ENCODE peak calls at places on chromosomes 13 and 19, in four cellular contexts. H, N, B and R are unnamed samples.

GRCh38 chr19:55173717-55174409 is 6.2 kb downstream of the SYT5 start:
- DNase-seq in H (peak), N (no peak), B (peak), R (peak)

GRCh38 chr19:55563261-55563690 is 17.4 kb downstream of the ZNF579 start:
- DNase-seq in H (no peak), N (no peak), B (no peak), R (no peak)

GRCh38 chr19:39212377-39212742 is 8.3 kb upstream of the SYCN start:
- DNase-seq in H (no peak), N (peak), B (peak), R (peak)

GRCh38 chr19:50434525-50434924 is 1.8 kb downstream of the MYBPC2 start:
- DNase-seq in H (no peak), N (no peak), B (peak), R (no peak)

GRCh38 chr19:38361633-38362075 is 12.7 kb upstream of the PSMD8 start:
- DNase-seq in H (peak), N (no peak), B (peak), R (peak)

GRCh38 chr13:46683879-46684278 is 113.1 kb downstream of the ESD start:
- DNase-seq in H (no peak), N (no peak), B (no peak), R (no peak)

GRCh38 chr13:26228080-26228479 is 6.0 kb upstream of the RNF6 start:
- DNase-seq in H (no peak), N (no peak), B (no peak), R (no peak)

GRCh38 chr13:36840718-36841250 is 21.8 kb downstream of the RFXAP start:
- DNase-seq in H (no peak), N (no peak), B (no peak), R (no peak)

GRCh38 chr19:47651132-47651531 is 42.2 kb downstream of the BICRA start:
- DNase-seq in H (no peak), N (no peak), B (no peak), R (no peak)

GRCh38 chr13:30499338-30499737 is 33.6 kb upstream of the HMGB1 start:
- DNase-seq in H (no peak), N (no peak), B (no peak), R (no peak)

GRCh38 chr13:73411067-73411809 is 352.4 kb downstream of the KLF5 start:
- DNase-seq in H (no peak), N (no peak), B (no peak), R (no peak)

GRCh38 chr19:50705422-50706019 is 14.1 kb downstream of the SHANK1 start:
- DNase-seq in H (peak), N (peak), B (peak), R (peak)

GRCh38 chr13:99208845-99209527 is 8.3 kb downstream of the UBAC2 start:
- DNase-seq in H (no peak), N (no peak), B (no peak), R (no peak)

GRCh38 chr13:75316427-75316826 is 165.5 kb downstream of the TBC1D4 start:
- DNase-seq in H (no peak), N (no peak), B (no peak), R (no peak)

GRCh38 chr13:110442946-110443632 is 118.4 kb downstream of the RAB20 start:
- DNase-seq in H (no peak), N (no peak), B (no peak), R (no peak)

GRCh38 chr19:48549380-48549779 is 2.6 kb upstream of the SULT2B1 start:
- DNase-seq in H (no peak), N (no peak), B (no peak), R (no peak)

GRCh38 chr13:98542568-98543379 is 34.1 kb downstream of the STK24 start:
- DNase-seq in H (no peak), N (no peak), B (no peak), R (no peak)

GRCh38 chr13:99314640-99315176 is 7.5 kb upstream of the GPR183 start:
- DNase-seq in H (no peak), N (no peak), B (peak), R (no peak)

GRCh38 chr13:114131581-114132418 is 623 bp downstream of the RASA3 start:
- DNase-seq in H (no peak), N (no peak), B (peak), R (no peak)

GRCh38 chr13:81326913-81327312 is 986.0 kb upstream of the SPRY2 start:
- DNase-seq in H (no peak), N (no peak), B (no peak), R (no peak)
- TF ChIP-seq BHLHE40 in H (no peak), N (no peak), B (no peak), R (no peak)

DNA sequence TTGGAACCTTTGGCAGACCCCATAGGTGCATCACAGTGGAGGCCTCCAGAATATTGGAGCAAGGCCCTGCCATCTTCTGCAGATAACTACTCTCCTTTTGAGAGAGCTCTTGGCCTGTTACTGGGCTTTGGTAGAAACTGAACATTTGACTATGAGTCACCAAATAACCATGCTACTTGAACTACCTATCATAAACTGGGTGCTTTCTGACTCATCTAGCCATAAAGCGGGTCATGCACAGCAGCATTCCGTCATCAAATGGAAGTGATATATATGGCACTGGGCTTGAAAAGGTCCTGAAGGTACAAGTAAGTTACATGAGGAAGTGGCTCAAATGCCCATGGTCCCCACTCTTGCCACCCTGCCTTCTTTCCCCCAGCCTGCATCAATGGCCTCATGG is 782.5 kb upstream of the SLITRK6 start:
- DNase-seq in H (no peak), N (no peak), B (no peak), R (no peak)
- TF ChIP-seq FOXK2 in H (no peak), N (no peak), B (no peak), R (no peak)

GRCh38 chr19:16363133-16363851 is 38.7 kb downstream of the KLF2 start:
- DNase-seq in H (no peak), N (no peak), B (no peak), R (no peak)
- TF ChIP-seq BHLHE40 in H (no peak), N (no peak), B (no peak), R (no peak)

GRCh38 chr19:14516746-14517438 is 1.3 kb downstream of the DNAJB1 start:
- DNase-seq in H (no peak), N (no peak), B (peak), R (no peak)

GRCh38 chr19:14514215-14514871 is 3.9 kb downstream of the DNAJB1 start:
- DNase-seq in H (no peak), N (no peak), B (no peak), R (no peak)

GRCh38 chr19:14515501-14516047 is 2.6 kb downstream of the DNAJB1 start:
- DNase-seq in H (no peak), N (no peak), B (no peak), R (no peak)

GRCh38 chr19:14517446-14517839 is 754 bp downstream of the DNAJB1 start:
- DNase-seq in H (no peak), N (no peak), B (no peak), R (peak)

DNA sequence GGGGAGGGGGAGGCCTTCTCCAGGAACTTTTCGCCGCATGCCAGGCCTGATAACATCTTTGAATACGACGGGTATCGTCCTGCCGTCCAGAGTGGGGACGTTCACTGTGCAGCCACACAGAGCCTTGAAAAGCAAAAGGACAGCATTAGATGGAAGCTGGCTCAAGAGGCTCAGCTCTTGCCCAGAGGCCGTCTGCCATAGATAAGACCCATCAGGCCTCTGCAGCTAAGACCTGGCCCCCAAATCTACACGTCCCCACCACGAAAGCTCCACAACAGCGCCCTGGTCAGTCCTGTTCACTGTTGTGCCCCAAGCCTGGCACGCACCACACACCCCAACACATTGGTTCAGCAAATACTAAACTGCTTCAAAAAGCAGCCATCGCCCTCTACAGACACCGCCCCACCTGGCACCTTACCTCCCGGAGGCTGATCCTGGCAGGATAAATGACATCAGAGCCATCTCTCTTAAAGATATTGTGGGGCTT is 2.1 kb downstream of the DNAJB1 start:
- DNase-seq in H (no peak), N (no peak), B (no peak), R (no peak)
- TF ChIP-seq FOXK2 in H (no peak), N (no peak), B (no peak), R (no peak)

GRCh38 chr13:33112745-33113144 is 96.5 kb downstream of the KL start:
- DNase-seq in H (no peak), N (no peak), B (no peak), R (no peak)
- TF ChIP-seq BHLHE40 in H (no peak), N (no peak), B (no peak), R (no peak)

DNA sequence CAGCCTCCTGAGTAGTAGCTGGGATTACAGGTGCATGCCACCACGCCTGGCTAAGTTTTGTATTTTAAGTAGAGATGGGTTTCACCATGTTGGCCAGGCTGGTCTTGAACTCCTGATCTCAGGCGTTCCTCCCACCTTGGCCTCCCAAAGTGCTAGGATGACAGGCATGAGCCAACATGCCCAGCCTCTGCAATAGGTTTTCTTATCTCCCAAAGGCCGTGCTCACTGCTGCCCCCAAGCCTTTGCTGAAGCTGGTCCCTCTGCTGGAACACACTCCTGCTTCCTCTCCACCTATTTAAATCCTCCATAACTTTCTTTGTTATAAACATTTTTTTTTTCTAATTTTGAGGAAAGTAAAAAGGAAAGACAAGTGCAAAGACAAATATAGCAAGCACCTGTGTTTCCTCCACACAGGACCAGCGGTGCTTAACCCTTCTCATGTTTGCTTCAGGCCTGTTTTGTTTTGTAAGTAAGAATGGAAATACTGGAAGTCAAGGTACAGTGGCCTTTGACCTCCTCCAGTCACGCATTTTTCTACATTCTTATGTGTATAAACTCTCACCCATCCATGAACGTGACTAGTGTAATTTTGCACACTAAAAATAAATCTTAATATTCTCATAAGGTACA is 14.5 kb upstream of the TNFAIP8L1 start:
- DNase-seq in H (peak), N (no peak), B (peak), R (peak)
- TF ChIP-seq FOXK2 in H (no peak), N (no peak), B (no peak), R (no peak)

GRCh38 chr13:48410199-48410598 is 2.7 kb downstream of the LPAR6 start:
- DNase-seq in H (no peak), N (no peak), B (no peak), R (no peak)
- TF ChIP-seq BHLHE40 in H (no peak), N (no peak), B (no peak), R (no peak)

GRCh38 chr19:35409191-35409590 is 38.3 kb downstream of the GPR42 start:
- DNase-seq in H (no peak), N (no peak), B (no peak), R (no peak)

GRCh38 chr19:35407619-35408018 is 36.8 kb downstream of the GPR42 start:
- DNase-seq in H (no peak), N (no peak), B (no peak), R (no peak)

GRCh38 chr19:35404879-35405622 is 34.2 kb downstream of the GPR42 start:
- DNase-seq in H (peak), N (peak), B (peak), R (no peak)

GRCh38 chr19:35410487-35410886 is 37.6 kb upstream of the FFAR2 start:
- DNase-seq in H (no peak), N (no peak), B (no peak), R (no peak)

DNA sequence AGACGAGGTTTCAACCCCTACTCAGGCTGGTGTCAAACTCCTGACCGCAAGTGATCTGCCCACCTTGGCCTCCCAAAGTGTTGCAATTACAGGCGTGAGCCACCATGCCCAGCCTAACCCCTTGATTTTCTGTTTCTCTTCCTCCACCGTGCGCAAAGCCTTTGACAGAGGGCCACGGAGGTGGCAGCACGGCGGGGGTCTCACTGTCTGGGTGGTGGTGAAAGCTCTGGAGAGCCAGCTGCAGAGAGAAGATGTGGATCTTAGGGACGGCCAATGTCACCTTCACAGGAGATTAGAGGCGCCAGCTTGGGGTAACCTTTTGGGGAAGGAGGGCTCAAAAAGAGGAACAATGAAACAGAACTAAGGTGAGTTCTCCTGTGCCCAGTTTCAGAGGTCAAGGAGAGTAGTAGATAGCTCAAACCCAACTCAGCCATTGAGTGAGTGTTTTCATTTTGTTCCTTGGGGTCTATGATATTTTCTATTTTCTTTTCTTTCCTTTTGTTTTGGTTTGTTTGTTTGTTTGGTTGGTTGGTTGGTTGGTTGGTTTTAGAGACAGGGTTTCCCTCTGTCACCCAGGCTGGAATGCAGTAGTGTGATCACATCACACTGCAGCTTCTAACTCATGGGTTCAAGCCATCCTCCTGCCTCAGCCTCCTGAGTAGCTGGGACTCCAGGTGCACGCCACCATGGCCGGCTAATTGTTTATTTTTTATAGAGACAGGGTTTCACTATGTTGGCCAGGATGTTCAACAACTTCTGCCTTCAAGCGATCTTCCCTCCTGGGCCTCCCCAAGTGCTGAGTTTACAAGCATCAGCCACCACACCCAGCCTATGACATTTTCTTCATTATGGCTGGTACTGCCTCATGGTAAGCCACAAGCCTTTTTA is 37.7 kb downstream of the GPR42 start:
- DNase-seq in H (no peak), N (peak), B (no peak), R (no peak)
- TF ChIP-seq FOXK2 in H (no peak), N (no peak), B (no peak), R (no peak)

DNA sequence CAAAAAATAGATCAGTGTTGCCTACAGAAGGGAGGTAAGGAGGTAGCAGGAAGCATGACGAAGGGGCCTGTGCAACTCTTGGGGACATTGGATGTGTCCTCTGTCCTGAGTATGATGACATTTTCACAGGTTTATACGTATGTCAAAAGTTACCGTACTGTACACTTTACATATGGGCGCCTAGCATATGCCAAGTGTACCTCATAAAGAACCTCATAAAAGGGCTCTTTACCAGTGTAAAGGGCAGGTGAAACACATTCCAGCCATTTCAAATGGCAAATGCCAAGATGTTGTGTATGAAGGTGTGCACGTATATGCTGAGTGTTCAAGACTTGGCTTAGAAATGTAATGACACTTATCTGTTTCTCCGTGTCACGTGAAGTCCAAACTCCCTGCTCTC is 573.4 kb downstream of the EFNB2 start:
- DNase-seq in H (no peak), N (no peak), B (no peak), R (no peak)
- TF ChIP-seq BHLHE40 in H (no peak), N (no peak), B (no peak), R (no peak)